ENCODE peak calls at places on chromosomes 13 and 19, in eight cellular contexts. One of them, this sample, is unnamed.

GRCh38 chr13:65825039-65825438 is 1405.1 kb downstream of the PCDH9 start:
- DNase-seq in activated T-cell treated with anti-CD3 and anti-CD28 coated beads for 1 hour: no peak
- DNase-seq in BJ: peak
- DNase-seq in caudate nucleus: no peak
- DNase-seq in CD8-positive, alpha-beta memory T cell: no peak
- DNase-seq in stimulated activated CD4-positive, alpha-beta T cell treated with anti-CD3 and anti-CD28 coated beads, Interleukin-12 subunit alpha, Interleukin-12 subunit beta, amount 100 ng/mL, for 24 hours: no peak
- DNase-seq in AG10803: no peak
- DNase-seq in naive B cell: no peak
- DNase-seq in this sample: no peak

GRCh38 chr13:76048126-76048525 is 412.0 kb downstream of the LMO7 start:
- DNase-seq in activated T-cell treated with anti-CD3 and anti-CD28 coated beads for 1 hour: no peak
- DNase-seq in BJ: no peak
- DNase-seq in caudate nucleus: no peak
- DNase-seq in CD8-positive, alpha-beta memory T cell: no peak
- DNase-seq in stimulated activated CD4-positive, alpha-beta T cell treated with anti-CD3 and anti-CD28 coated beads, Interleukin-12 subunit alpha, Interleukin-12 subunit beta, amount 100 ng/mL, for 24 hours: no peak
- DNase-seq in AG10803: no peak
- DNase-seq in naive B cell: no peak
- DNase-seq in this sample: no peak

GRCh38 chr19:3710265-3710812 is 2.2 kb downstream of the TJP3 start:
- DNase-seq in activated T-cell treated with anti-CD3 and anti-CD28 coated beads for 1 hour: no peak
- DNase-seq in BJ: no peak
- DNase-seq in caudate nucleus: no peak
- DNase-seq in CD8-positive, alpha-beta memory T cell: no peak
- DNase-seq in stimulated activated CD4-positive, alpha-beta T cell treated with anti-CD3 and anti-CD28 coated beads, Interleukin-12 subunit alpha, Interleukin-12 subunit beta, amount 100 ng/mL, for 24 hours: no peak
- DNase-seq in AG10803: peak
- DNase-seq in naive B cell: no peak
- DNase-seq in this sample: no peak

GRCh38 chr13:26555413-26555812 is 2.1 kb upstream of the WASF3 start:
- DNase-seq in activated T-cell treated with anti-CD3 and anti-CD28 coated beads for 1 hour: no peak
- DNase-seq in BJ: no peak
- DNase-seq in caudate nucleus: no peak
- DNase-seq in CD8-positive, alpha-beta memory T cell: no peak
- DNase-seq in stimulated activated CD4-positive, alpha-beta T cell treated with anti-CD3 and anti-CD28 coated beads, Interleukin-12 subunit alpha, Interleukin-12 subunit beta, amount 100 ng/mL, for 24 hours: no peak
- DNase-seq in AG10803: no peak
- DNase-seq in naive B cell: no peak
- DNase-seq in this sample: no peak

GRCh38 chr19:19137556-19138109 is 645 bp downstream of the TMEM161A start:
- DNase-seq in activated T-cell treated with anti-CD3 and anti-CD28 coated beads for 1 hour: no peak
- DNase-seq in BJ: no peak
- DNase-seq in caudate nucleus: no peak
- DNase-seq in CD8-positive, alpha-beta memory T cell: no peak
- DNase-seq in stimulated activated CD4-positive, alpha-beta T cell treated with anti-CD3 and anti-CD28 coated beads, Interleukin-12 subunit alpha, Interleukin-12 subunit beta, amount 100 ng/mL, for 24 hours: no peak
- DNase-seq in AG10803: peak
- DNase-seq in naive B cell: no peak
- DNase-seq in this sample: no peak

GRCh38 chr19:15702590-15702930 is 25.3 kb upstream of the OR10H2 start:
- DNase-seq in activated T-cell treated with anti-CD3 and anti-CD28 coated beads for 1 hour: no peak
- DNase-seq in BJ: no peak
- DNase-seq in caudate nucleus: no peak
- DNase-seq in CD8-positive, alpha-beta memory T cell: no peak
- DNase-seq in stimulated activated CD4-positive, alpha-beta T cell treated with anti-CD3 and anti-CD28 coated beads, Interleukin-12 subunit alpha, Interleukin-12 subunit beta, amount 100 ng/mL, for 24 hours: no peak
- DNase-seq in AG10803: peak
- DNase-seq in naive B cell: no peak
- DNase-seq in this sample: peak

GRCh38 chr19:50050406-50051223 is 24.8 kb downstream of the ZNF473 start:
- DNase-seq in activated T-cell treated with anti-CD3 and anti-CD28 coated beads for 1 hour: peak
- DNase-seq in BJ: peak
- DNase-seq in caudate nucleus: peak
- DNase-seq in CD8-positive, alpha-beta memory T cell: peak
- DNase-seq in stimulated activated CD4-positive, alpha-beta T cell treated with anti-CD3 and anti-CD28 coated beads, Interleukin-12 subunit alpha, Interleukin-12 subunit beta, amount 100 ng/mL, for 24 hours: peak
- DNase-seq in AG10803: peak
- DNase-seq in naive B cell: peak
- DNase-seq in this sample: peak

GRCh38 chr13:28128030-28128429 is 10.3 kb upstream of the PAN3 start:
- DNase-seq in activated T-cell treated with anti-CD3 and anti-CD28 coated beads for 1 hour: no peak
- DNase-seq in BJ: no peak
- DNase-seq in caudate nucleus: no peak
- DNase-seq in CD8-positive, alpha-beta memory T cell: no peak
- DNase-seq in stimulated activated CD4-positive, alpha-beta T cell treated with anti-CD3 and anti-CD28 coated beads, Interleukin-12 subunit alpha, Interleukin-12 subunit beta, amount 100 ng/mL, for 24 hours: no peak
- DNase-seq in AG10803: no peak
- DNase-seq in naive B cell: no peak
- DNase-seq in this sample: no peak

GRCh38 chr13:96822900-96823299 is 171.4 kb downstream of the OXGR1 start:
- DNase-seq in activated T-cell treated with anti-CD3 and anti-CD28 coated beads for 1 hour: no peak
- DNase-seq in BJ: no peak
- DNase-seq in caudate nucleus: no peak
- DNase-seq in CD8-positive, alpha-beta memory T cell: no peak
- DNase-seq in stimulated activated CD4-positive, alpha-beta T cell treated with anti-CD3 and anti-CD28 coated beads, Interleukin-12 subunit alpha, Interleukin-12 subunit beta, amount 100 ng/mL, for 24 hours: no peak
- DNase-seq in AG10803: no peak
- DNase-seq in naive B cell: no peak
- DNase-seq in this sample: no peak

GRCh38 chr19:5953034-5953589 is 24.8 kb downstream of the RANBP3 start:
- DNase-seq in activated T-cell treated with anti-CD3 and anti-CD28 coated beads for 1 hour: no peak
- DNase-seq in BJ: no peak
- DNase-seq in caudate nucleus: no peak
- DNase-seq in CD8-positive, alpha-beta memory T cell: no peak
- DNase-seq in stimulated activated CD4-positive, alpha-beta T cell treated with anti-CD3 and anti-CD28 coated beads, Interleukin-12 subunit alpha, Interleukin-12 subunit beta, amount 100 ng/mL, for 24 hours: no peak
- DNase-seq in AG10803: peak
- DNase-seq in naive B cell: no peak
- DNase-seq in this sample: peak

GRCh38 chr19:2246801-2247361 is 2.2 kb upstream of the AMH start:
- DNase-seq in activated T-cell treated with anti-CD3 and anti-CD28 coated beads for 1 hour: no peak
- DNase-seq in BJ: no peak
- DNase-seq in caudate nucleus: peak
- DNase-seq in CD8-positive, alpha-beta memory T cell: no peak
- DNase-seq in stimulated activated CD4-positive, alpha-beta T cell treated with anti-CD3 and anti-CD28 coated beads, Interleukin-12 subunit alpha, Interleukin-12 subunit beta, amount 100 ng/mL, for 24 hours: no peak
- DNase-seq in AG10803: peak
- DNase-seq in naive B cell: no peak
- DNase-seq in this sample: no peak

GRCh38 chr13:45621950-45622349 is 6.4 kb upstream of the ERICH6B start:
- DNase-seq in activated T-cell treated with anti-CD3 and anti-CD28 coated beads for 1 hour: no peak
- DNase-seq in BJ: no peak
- DNase-seq in caudate nucleus: no peak
- DNase-seq in CD8-positive, alpha-beta memory T cell: no peak
- DNase-seq in stimulated activated CD4-positive, alpha-beta T cell treated with anti-CD3 and anti-CD28 coated beads, Interleukin-12 subunit alpha, Interleukin-12 subunit beta, amount 100 ng/mL, for 24 hours: no peak
- DNase-seq in AG10803: no peak
- DNase-seq in naive B cell: no peak
- DNase-seq in this sample: peak

GRCh38 chr13:57212989-57213388 is 46.0 kb downstream of the PRR20E start:
- DNase-seq in activated T-cell treated with anti-CD3 and anti-CD28 coated beads for 1 hour: no peak
- DNase-seq in BJ: no peak
- DNase-seq in caudate nucleus: no peak
- DNase-seq in CD8-positive, alpha-beta memory T cell: no peak
- DNase-seq in stimulated activated CD4-positive, alpha-beta T cell treated with anti-CD3 and anti-CD28 coated beads, Interleukin-12 subunit alpha, Interleukin-12 subunit beta, amount 100 ng/mL, for 24 hours: no peak
- DNase-seq in AG10803: no peak
- DNase-seq in naive B cell: no peak
- DNase-seq in this sample: no peak

GRCh38 chr13:72435251-72435650 is 292.2 kb downstream of the MZT1 start:
- DNase-seq in activated T-cell treated with anti-CD3 and anti-CD28 coated beads for 1 hour: no peak
- DNase-seq in BJ: no peak
- DNase-seq in caudate nucleus: no peak
- DNase-seq in CD8-positive, alpha-beta memory T cell: no peak
- DNase-seq in stimulated activated CD4-positive, alpha-beta T cell treated with anti-CD3 and anti-CD28 coated beads, Interleukin-12 subunit alpha, Interleukin-12 subunit beta, amount 100 ng/mL, for 24 hours: no peak
- DNase-seq in AG10803: no peak
- DNase-seq in naive B cell: no peak
- DNase-seq in this sample: no peak

GRCh38 chr13:80463673-80464352 is 122.9 kb upstream of the SPRY2 start:
- DNase-seq in activated T-cell treated with anti-CD3 and anti-CD28 coated beads for 1 hour: no peak
- DNase-seq in BJ: no peak
- DNase-seq in caudate nucleus: no peak
- DNase-seq in CD8-positive, alpha-beta memory T cell: no peak
- DNase-seq in stimulated activated CD4-positive, alpha-beta T cell treated with anti-CD3 and anti-CD28 coated beads, Interleukin-12 subunit alpha, Interleukin-12 subunit beta, amount 100 ng/mL, for 24 hours: no peak
- DNase-seq in AG10803: no peak
- DNase-seq in naive B cell: no peak
- DNase-seq in this sample: no peak

GRCh38 chr19:3544742-3545668 is 6.0 kb downstream of the TEKTIP1 start:
- DNase-seq in activated T-cell treated with anti-CD3 and anti-CD28 coated beads for 1 hour: peak
- DNase-seq in BJ: no peak
- DNase-seq in caudate nucleus: peak
- DNase-seq in CD8-positive, alpha-beta memory T cell: peak
- DNase-seq in stimulated activated CD4-positive, alpha-beta T cell treated with anti-CD3 and anti-CD28 coated beads, Interleukin-12 subunit alpha, Interleukin-12 subunit beta, amount 100 ng/mL, for 24 hours: peak
- DNase-seq in AG10803: peak
- DNase-seq in naive B cell: peak
- DNase-seq in this sample: peak

GRCh38 chr13:109422163-109422562 is 364.2 kb downstream of the IRS2 start:
- DNase-seq in activated T-cell treated with anti-CD3 and anti-CD28 coated beads for 1 hour: no peak
- DNase-seq in BJ: no peak
- DNase-seq in caudate nucleus: no peak
- DNase-seq in CD8-positive, alpha-beta memory T cell: no peak
- DNase-seq in stimulated activated CD4-positive, alpha-beta T cell treated with anti-CD3 and anti-CD28 coated beads, Interleukin-12 subunit alpha, Interleukin-12 subunit beta, amount 100 ng/mL, for 24 hours: no peak
- DNase-seq in AG10803: no peak
- DNase-seq in naive B cell: no peak
- DNase-seq in this sample: no peak

GRCh38 chr13:23793711-23794110 is 95.5 kb downstream of the MIPEP start:
- DNase-seq in activated T-cell treated with anti-CD3 and anti-CD28 coated beads for 1 hour: no peak
- DNase-seq in BJ: no peak
- DNase-seq in caudate nucleus: no peak
- DNase-seq in CD8-positive, alpha-beta memory T cell: no peak
- DNase-seq in stimulated activated CD4-positive, alpha-beta T cell treated with anti-CD3 and anti-CD28 coated beads, Interleukin-12 subunit alpha, Interleukin-12 subunit beta, amount 100 ng/mL, for 24 hours: no peak
- DNase-seq in AG10803: no peak
- DNase-seq in naive B cell: no peak
- DNase-seq in this sample: no peak

GRCh38 chr19:10173527-10173926 is 21.2 kb downstream of the DNMT1 start:
- DNase-seq in activated T-cell treated with anti-CD3 and anti-CD28 coated beads for 1 hour: no peak
- DNase-seq in BJ: no peak
- DNase-seq in caudate nucleus: no peak
- DNase-seq in CD8-positive, alpha-beta memory T cell: no peak
- DNase-seq in stimulated activated CD4-positive, alpha-beta T cell treated with anti-CD3 and anti-CD28 coated beads, Interleukin-12 subunit alpha, Interleukin-12 subunit beta, amount 100 ng/mL, for 24 hours: no peak
- DNase-seq in AG10803: peak
- DNase-seq in naive B cell: no peak
- DNase-seq in this sample: no peak

GRCh38 chr13:44936246-44936645 is 53.0 kb downstream of the NUFIP1 start:
- DNase-seq in activated T-cell treated with anti-CD3 and anti-CD28 coated beads for 1 hour: no peak
- DNase-seq in BJ: no peak
- DNase-seq in caudate nucleus: no peak
- DNase-seq in CD8-positive, alpha-beta memory T cell: no peak
- DNase-seq in stimulated activated CD4-positive, alpha-beta T cell treated with anti-CD3 and anti-CD28 coated beads, Interleukin-12 subunit alpha, Interleukin-12 subunit beta, amount 100 ng/mL, for 24 hours: no peak
- DNase-seq in AG10803: no peak
- DNase-seq in naive B cell: no peak
- DNase-seq in this sample: no peak

GRCh38 chr13:42751693-42752092 is 29.7 kb upstream of the FAM216B start:
- DNase-seq in activated T-cell treated with anti-CD3 and anti-CD28 coated beads for 1 hour: no peak
- DNase-seq in BJ: no peak
- DNase-seq in caudate nucleus: no peak
- DNase-seq in CD8-positive, alpha-beta memory T cell: no peak
- DNase-seq in stimulated activated CD4-positive, alpha-beta T cell treated with anti-CD3 and anti-CD28 coated beads, Interleukin-12 subunit alpha, Interleukin-12 subunit beta, amount 100 ng/mL, for 24 hours: no peak
- DNase-seq in AG10803: no peak
- DNase-seq in naive B cell: no peak
- DNase-seq in this sample: no peak

GRCh38 chr13:26422036-26422435 is 135.4 kb upstream of the WASF3 start:
- DNase-seq in activated T-cell treated with anti-CD3 and anti-CD28 coated beads for 1 hour: no peak
- DNase-seq in BJ: no peak
- DNase-seq in caudate nucleus: no peak
- DNase-seq in CD8-positive, alpha-beta memory T cell: no peak
- DNase-seq in stimulated activated CD4-positive, alpha-beta T cell treated with anti-CD3 and anti-CD28 coated beads, Interleukin-12 subunit alpha, Interleukin-12 subunit beta, amount 100 ng/mL, for 24 hours: no peak
- DNase-seq in AG10803: no peak
- DNase-seq in naive B cell: no peak
- DNase-seq in this sample: no peak

This sample was measured in activated CD8-positive, alpha-beta T cell treated with anti-CD3 and anti-CD28 coated beads for 36 hours.